ENCODE peak calls at places on chromosomes 11 and 22, in five cellular contexts. X is H9, P is dorsolateral prefrontal cortex, N is T follicular helper cell, F is NCI-H146. H is an unnamed sample.

GRCh38 chr11:19284881-19285280 is 44.1 kb upstream of the E2F8 start:
- DNase-seq in N (no peak), X (no peak), F (no peak), P (no peak), H (no peak)

GRCh38 chr11:103910721-103911120 is 125.7 kb upstream of the DDI1 start:
- DNase-seq in X (peak), N (no peak), P (no peak), F (no peak), H (no peak)

GRCh38 chr11:111851636-111852035 is 19.7 kb downstream of the ALG9 start:
- DNase-seq in X (no peak), F (no peak), N (no peak), P (no peak), H (no peak)

GRCh38 chr11:47391077-47391583 is 12.8 kb upstream of the SPI1 start:
- DNase-seq in P (no peak), X (peak), N (no peak), F (no peak), H (no peak)

GRCh38 chr11:73390601-73391565 is 14.7 kb downstream of the RELT start:
- DNase-seq in X (no peak), F (no peak), P (no peak), N (no peak), H (no peak)

GRCh38 chr11:73143126-73143838 is 1.2 kb upstream of the FCHSD2 start:
- DNase-seq in X (no peak), P (no peak), F (peak), N (no peak), H (no peak)

GRCh38 chr22:38631724-38632123 is 24.5 kb downstream of the FAM227A start:
- DNase-seq in X (no peak), N (no peak), F (no peak), P (no peak), H (no peak)

GRCh38 chr22:19109198-19110063 is 12.8 kb downstream of the DGCR2 start:
- DNase-seq in X (no peak), N (peak), P (no peak), F (no peak), H (no peak)

GRCh38 chr22:36287881-36288515 is 35.1 kb downstream of the APOL1 start:
- DNase-seq in X (no peak), F (no peak), N (no peak), P (no peak), H (no peak)

GRCh38 chr11:92882828-92883611 is 86.4 kb upstream of the MTNR1B start:
- DNase-seq in F (no peak), N (no peak), X (no peak), P (no peak), H (no peak)

GRCh38 chr22:50183141-50183971 is 2.4 kb upstream of the TRABD start:
- DNase-seq in P (no peak), F (no peak), N (no peak), X (no peak), H (no peak)

GRCh38 chr11:4544891-4545290 is at the start of gene OR52M1:
- DNase-seq in F (no peak), X (no peak), P (no peak), N (no peak), H (no peak)

GRCh38 chr11:130141561-130142341 is 17.8 kb upstream of the ST14 start:
- DNase-seq in X (no peak), P (no peak), F (no peak), N (no peak), H (no peak)

GRCh38 chr22:49123621-49124192 is 704.0 kb downstream of the BRD1 start:
- DNase-seq in N (no peak), X (no peak), P (no peak), F (no peak), H (no peak)

GRCh38 chr11:57277845-57278720 is 41.0 kb upstream of the APLNR start:
- DNase-seq in P (peak), F (peak), X (peak), N (peak), H (peak)

GRCh38 chr11:117187428-117187798 is 8.9 kb downstream of the SIDT2 start:
- DNase-seq in N (no peak), X (no peak), F (no peak), P (peak), H (no peak)

GRCh38 chr11:61429346-61429690 is 457 bp downstream of the CPSF7 start:
- DNase-seq in P (no peak), N (peak), X (peak), F (peak), H (peak)

GRCh38 chr11:84383571-84383970 is 1097.4 kb upstream of the CCDC90B start:
- DNase-seq in X (no peak), P (no peak), F (no peak), N (no peak), H (no peak)

GRCh38 chr22:42801537-42802165 is 55.4 kb downstream of the ARFGAP3 start:
- DNase-seq in X (peak), N (no peak), P (no peak), F (no peak), H (no peak)

GRCh38 chr11:69285766-69286165 is 8.2 kb upstream of the MYEOV start:
- DNase-seq in X (no peak), N (no peak), F (no peak), P (no peak), H (no peak)

GRCh38 chr11:65113361-65113756 is 1.7 kb downstream of the TM7SF2 start:
- DNase-seq in X (no peak), P (no peak), N (no peak), F (peak), H (no peak)

GRCh38 chr11:64619811-64620285 is 28.8 kb downstream of the SLC22A12 start:
- DNase-seq in F (no peak), P (no peak), N (no peak), X (peak), H (peak)

GRCh38 chr11:66858186-66858938 is 1.5 kb downstream of the LRFN4 start:
- DNase-seq in F (no peak), P (no peak), N (no peak), X (no peak), H (no peak)

GRCh38 chr22:50244420-50245213 is at the start of gene TUBGCP6:
- DNase-seq in X (peak), P (peak), F (peak), N (peak), H (peak)

GRCh38 chr11:111334495-111335123 is 36.3 kb downstream of the POU2AF3 start:
- DNase-seq in N (no peak), X (no peak), P (no peak), F (peak), H (no peak)

GRCh38 chr22:40641269-40641668 is 4.8 kb upstream of the MRTFA start:
- DNase-seq in F (no peak), X (no peak), P (no peak), N (no peak), H (no peak)

GRCh38 chr11:119518746-119519382 is 95.9 kb upstream of the THY1 start:
- DNase-seq in F (peak), X (peak), N (no peak), P (no peak), H (no peak)

GRCh38 chr11:106794058-106794457 is 224.2 kb downstream of the GUCY1A2 start:
- DNase-seq in P (no peak), X (no peak), N (no peak), F (no peak), H (no peak)

GRCh38 chr11:121538054-121538453 is 85.3 kb upstream of the SORL1-AS1 start:
- DNase-seq in X (no peak), P (no peak), N (no peak), F (no peak), H (no peak)

GRCh38 chr11:2775083-2775625 is 75.4 kb upstream of the KCNQ1OT1 start:
- DNase-seq in P (peak), N (no peak), X (no peak), F (no peak), H (no peak)

GRCh38 chr11:1102221-1102971 is 27.7 kb downstream of the MUC2 start:
- DNase-seq in P (no peak), X (no peak), N (no peak), F (no peak), H (no peak)

GRCh38 chr11:3958301-3958700 is 102.8 kb downstream of the STIM1 start:
- DNase-seq in N (no peak), P (no peak), X (no peak), F (no peak), H (peak)

GRCh38 chr22:50170453-50171318 is at the start of gene PANX2:
- DNase-seq in X (no peak), N (no peak), F (peak), P (no peak), H (no peak)

GRCh38 chr11:70668204-70669202 is 270.2 kb downstream of the CTTN start:
- DNase-seq in F (no peak), P (no peak), N (no peak), X (no peak), H (no peak)

GRCh38 chr11:2090172-2091111 is 48.7 kb downstream of the IGF2 start:
- DNase-seq in X (peak), N (no peak), P (peak), F (no peak), H (no peak)

GRCh38 chr11:101470881-101471535 is 112.8 kb downstream of the TRPC6 start:
- DNase-seq in N (no peak), F (no peak), P (no peak), X (no peak), H (peak)

GRCh38 chr22:50599816-50600454 is 658 bp upstream of the MAPK8IP2 start:
- DNase-seq in N (peak), F (peak), P (peak), X (peak), H (peak)

GRCh38 chr11:75506827-75507226 is 18.9 kb downstream of the GDPD5 start:
- DNase-seq in N (no peak), F (no peak), X (no peak), P (no peak), H (no peak)

GRCh38 chr22:44862981-44863860 is 110.8 kb downstream of the ARHGAP8 start:
- DNase-seq in P (no peak), X (peak), N (no peak), F (no peak), H (no peak)